ENCODE peak calls at places on chromosomes 12 and 14, in six cellular contexts. G, N, W, F, Q and Z are unnamed samples.

GRCh38 chr12:109165599-109165998 is 49.2 kb downstream of the ACACB start:
- DNase-seq in Q (no peak), W (peak; percentile 34), G (no peak), N (no peak), F (no peak), Z (no peak)

GRCh38 chr12:24201258-24201970 is 251.9 kb upstream of the SOX5 start:
- DNase-seq in N (no peak), Q (no peak), G (no peak), W (peak; percentile 28), F (no peak), Z (peak; percentile 83)

GRCh38 chr12:100959481-100959880 is 164.9 kb downstream of the ANO4 start:
- DNase-seq in N (no peak), G (no peak), Q (no peak), F (peak; percentile 18), W (peak; percentile 85), Z (peak; percentile 34)

GRCh38 chr12:120542166-120542565 is 8.0 kb downstream of the RNF10 start:
- DNase-seq in W (no peak), Q (no peak), G (no peak), N (no peak), F (no peak), Z (no peak)

GRCh38 chr14:34424488-34424887 is 37.6 kb downstream of the SPTSSA start:
- DNase-seq in W (no peak), Q (no peak), F (no peak), G (no peak), N (no peak), Z (no peak)

GRCh38 chr12:96471368-96472040 is 17.9 kb upstream of the CFAP54 start:
- DNase-seq in F (no peak), N (no peak), W (peak; percentile 82), G (no peak), Q (no peak), Z (peak; percentile 86)

GRCh38 chr12:114286145-114286544 is 119.8 kb downstream of the TBX5 start:
- DNase-seq in Q (no peak), N (peak; percentile 13), G (no peak), W (no peak), F (no peak), Z (no peak)

GRCh38 chr14:90487031-90487430 is 90.2 kb downstream of the CALM1 start:
- DNase-seq in Q (peak; percentile 32), F (no peak), W (no peak), N (no peak), G (no peak), Z (no peak)

GRCh38 chr14:91368681-91369416 is 48.8 kb downstream of the CCDC88C start:
- DNase-seq in Q (no peak), W (no peak), G (no peak), F (no peak), N (no peak), Z (no peak)

GRCh38 chr14:63155511-63156189 is 48.6 kb upstream of the RHOJ start:
- DNase-seq in N (no peak), G (no peak), F (peak; percentile 36), Q (no peak), W (peak; percentile 6), Z (no peak)

GRCh38 chr12:43282106-43282505 is 269.9 kb downstream of the ADAMTS20 start:
- DNase-seq in Q (no peak), N (no peak), F (peak; percentile 9), G (no peak), W (peak; percentile 54), Z (peak; percentile 54)

GRCh38 chr14:96167224-96168148 is 37.2 kb upstream of the BDKRB2 start:
- DNase-seq in N (no peak), G (no peak), Q (no peak), F (peak; percentile 21), W (peak; percentile 93), Z (peak; percentile 96)

GRCh38 chr12:67082221-67082620 is 186.9 kb upstream of the CAND1 start:
- DNase-seq in F (no peak), W (no peak), Q (no peak), G (no peak), N (no peak), Z (no peak)

GRCh38 chr12:40921563-40922163 is 229.4 kb downstream of the CNTN1 start:
- DNase-seq in N (peak; percentile 33), Q (no peak), F (no peak), G (peak; percentile 3), W (peak; percentile 21), Z (peak; percentile 31)

GRCh38 chr12:92055877-92056276 is 89.8 kb downstream of the BTG1 start:
- DNase-seq in W (no peak), Q (no peak), F (no peak), G (no peak), N (no peak), Z (no peak)

GRCh38 chr14:73785834-73786631 is 65.6 kb upstream of the PTGR2 start:
- DNase-seq in W (peak; percentile 96), G (peak; percentile 68), Q (peak; percentile 73), F (peak; percentile 65), N (peak; percentile 69), Z (peak; percentile 92)

GRCh38 chr14:100604126-100604501 is 16.9 kb upstream of the BEGAIN start:
- DNase-seq in N (no peak), W (no peak), G (no peak), F (no peak), Q (no peak), Z (no peak)

GRCh38 chr14:106838991-106839769 is 1312.8 kb downstream of the TMEM121 start:
- DNase-seq in N (no peak), W (no peak), G (no peak), Q (no peak), F (no peak), Z (no peak)

GRCh38 chr12:29145372-29146170 is 3.5 kb upstream of the FAR2 start:
- DNase-seq in Q (no peak), N (peak; percentile 63), F (no peak), W (no peak), G (no peak), Z (no peak)

GRCh38 chr12:62802981-62803380 is 132.0 kb downstream of the PPM1H start:
- DNase-seq in W (peak; percentile 33), N (no peak), G (peak; percentile 17), Q (no peak), F (no peak), Z (no peak)

GRCh38 chr12:64028541-64028940 is 184.0 kb downstream of the SRGAP1 start:
- DNase-seq in Q (no peak), N (no peak), G (no peak), F (no peak), W (no peak), Z (peak; percentile 45)

GRCh38 chr12:67927231-67927630 is 62.0 kb upstream of the IFNG-AS1 start:
- DNase-seq in Q (no peak), G (no peak), N (no peak), F (no peak), W (no peak), Z (no peak)

GRCh38 chr12:45674583-45674982 is 54.9 kb upstream of the ARID2 start:
- DNase-seq in F (peak; percentile 72), Q (peak; percentile 26), G (no peak), W (peak; percentile 96), N (no peak), Z (peak; percentile 25)

GRCh38 chr12:7161811-7162210 is 27.7 kb upstream of the PEX5 start:
- DNase-seq in F (no peak), Q (no peak), G (no peak), N (no peak), W (peak; percentile 15), Z (no peak)

GRCh38 chr12:124053855-124054254 is 80.8 kb downstream of the ZNF664 start:
- DNase-seq in F (peak; percentile 23), G (no peak), W (peak; percentile 75), Q (peak; percentile 34), N (peak; percentile 82), Z (peak; percentile 72)

GRCh38 chr12:6570264-6570887 is 2.3 kb upstream of the NOP2 start:
- DNase-seq in N (peak; percentile 76), Q (peak; percentile 43), W (peak; percentile 25), F (no peak), G (no peak), Z (peak; percentile 29)

GRCh38 chr12:26238341-26239126 is 43.2 kb downstream of the SSPN start:
- DNase-seq in Q (no peak), G (no peak), N (no peak), W (no peak), F (no peak), Z (peak; percentile 54)

GRCh38 chr12:96176575-96176974 is 17.6 kb upstream of the ELK3 start:
- DNase-seq in W (no peak), Q (no peak), N (no peak), G (no peak), F (no peak), Z (no peak)

GRCh38 chr12:62543741-62544140 is 77.1 kb downstream of the MON2 start:
- DNase-seq in W (no peak), Q (no peak), G (no peak), N (no peak), F (no peak), Z (no peak)

GRCh38 chr12:54394281-54394719 is 9.8 kb upstream of the ZNF385A start:
- DNase-seq in F (no peak), N (peak; percentile 85), G (no peak), Q (no peak), W (no peak), Z (peak; percentile 28)

GRCh38 chr12:93603762-93604161 is 31.3 kb downstream of the SOCS2 start:
- DNase-seq in Q (no peak), G (no peak), W (no peak), N (no peak), F (no peak), Z (no peak)

GRCh38 chr14:90409209-90409730 is 12.4 kb downstream of the CALM1 start:
- DNase-seq in Q (no peak), W (peak; percentile 98), N (no peak), G (no peak), F (peak; percentile 85), Z (peak; percentile 98)

GRCh38 chr12:14373202-14373601 is 7.7 kb downstream of the ATF7IP start:
- DNase-seq in N (no peak), F (no peak), W (peak; percentile 38), Q (no peak), G (no peak), Z (peak; percentile 47)